ENCODE peak calls at places on chromosomes 2 and 18, in four cellular contexts. G is suprapubic skin, M is foreskin fibroblast, S is kidney. C is an unnamed sample.

GRCh38 chr2:14352067-14352466 is 280.4 kb upstream of the LRATD1 start:
- DNase-seq in G (no peak), M (no peak), S (no peak), C (no peak)

GRCh38 chr18:8608795-8609673 is at the start of gene RAB12:
- DNase-seq in G (peak), M (peak), S (peak), C (peak)

GRCh38 chr2:74671479-74671878 is 17.4 kb downstream of the SEMA4F start:
- DNase-seq in G (no peak), M (peak), S (no peak), C (no peak)

GRCh38 chr2:10982931-10983701 is 71.4 kb downstream of the KCNF1 start:
- DNase-seq in G (peak), M (peak), S (no peak), C (no peak)

GRCh38 chr2:189412330-189412953 is 28.8 kb upstream of the WDR75 start:
- DNase-seq in G (no peak), M (peak), S (no peak), C (no peak)

GRCh38 chr2:6793371-6793770 is 72.3 kb downstream of the CMPK2 start:
- DNase-seq in G (no peak), M (no peak), S (no peak), C (no peak)

GRCh38 chr18:46346896-46347630 is 242.9 kb downstream of the HAUS1 start:
- DNase-seq in G (no peak), M (no peak), S (no peak), C (no peak)

GRCh38 chr2:28413152-28413895 is 20.7 kb downstream of the FOSL2 start:
- DNase-seq in G (no peak), M (peak), S (no peak), C (no peak)

GRCh38 chr2:35462226-35462983 is 893.2 kb upstream of the CRIM1 start:
- DNase-seq in G (no peak), M (no peak), S (no peak), C (no peak)

DNA sequence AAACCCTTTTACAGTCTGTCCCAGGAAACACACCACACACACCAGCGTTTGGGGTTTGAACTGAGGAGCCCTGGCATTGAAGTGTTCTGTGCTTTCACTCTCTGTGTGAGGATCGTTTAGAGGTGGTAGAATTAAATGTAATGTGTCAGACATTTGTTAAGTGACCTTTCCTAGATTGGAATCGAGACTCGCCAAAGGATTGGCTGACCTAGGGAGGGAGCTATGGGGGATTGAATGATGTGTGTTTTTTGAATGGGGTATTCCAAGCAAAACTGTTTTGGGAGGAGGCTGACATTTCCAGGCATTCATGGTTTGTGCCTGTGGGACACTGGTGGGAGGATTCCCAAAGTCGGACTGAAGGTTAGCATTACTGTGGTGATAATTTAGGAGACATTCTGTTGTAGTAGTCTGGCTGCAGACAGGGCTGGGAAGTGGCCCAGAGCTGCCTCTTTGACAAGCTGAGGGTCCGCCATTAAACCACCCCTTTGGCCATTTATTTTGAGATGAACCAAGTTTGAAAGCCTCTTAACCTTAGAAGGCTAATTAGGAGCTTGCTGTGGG is 1.7 kb downstream of the MYO1B start:
- DNase-seq in G (no peak), M (peak), S (no peak), C (no peak)
- H3K4me3 ChIP-seq in G (peak), M (peak), S (peak), C (peak)

DNA sequence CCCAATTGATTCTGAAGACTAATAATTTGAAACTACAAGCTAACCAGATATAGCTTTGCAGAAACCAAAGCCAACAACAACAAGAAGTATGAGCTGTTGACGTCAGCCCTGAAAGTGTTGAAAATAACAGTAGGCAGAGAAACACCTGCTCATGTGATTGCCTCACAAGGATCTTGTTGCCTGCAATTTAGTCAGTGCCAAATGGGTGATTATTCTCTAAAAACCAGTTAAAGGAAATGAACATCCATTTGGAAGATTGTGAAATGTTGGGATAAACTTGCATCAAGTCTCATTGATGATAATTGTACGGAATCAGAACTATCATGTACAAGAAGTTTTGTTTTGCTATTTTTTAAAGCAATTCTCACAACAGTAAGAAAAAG is 2.8 kb downstream of the CYTIP start:
- DNase-seq in G (no peak), M (no peak), S (no peak), C (no peak)
- H3K4me3 ChIP-seq in G (peak), M (no peak), S (peak), C (no peak)

GRCh38 chr18:51069885-51070284 is 39.9 kb downstream of the SMAD4 start:
- DNase-seq in G (no peak), M (no peak), S (no peak), C (no peak)

GRCh38 chr18:51068111-51068510 is 38.1 kb downstream of the SMAD4 start:
- DNase-seq in G (no peak), M (peak), S (no peak), C (no peak)

GRCh38 chr18:51059969-51060368 is 30.0 kb downstream of the SMAD4 start:
- DNase-seq in G (no peak), M (no peak), S (no peak), C (no peak)

GRCh38 chr18:51066273-51066672 is 36.3 kb downstream of the SMAD4 start:
- DNase-seq in G (no peak), M (peak), S (no peak), C (no peak)

GRCh38 chr18:51064256-51064655 is 34.2 kb downstream of the SMAD4 start:
- DNase-seq in G (no peak), M (no peak), S (no peak), C (no peak)
- H3K4me3 ChIP-seq in G (no peak), M (no peak), S (no peak), C (no peak)

DNA sequence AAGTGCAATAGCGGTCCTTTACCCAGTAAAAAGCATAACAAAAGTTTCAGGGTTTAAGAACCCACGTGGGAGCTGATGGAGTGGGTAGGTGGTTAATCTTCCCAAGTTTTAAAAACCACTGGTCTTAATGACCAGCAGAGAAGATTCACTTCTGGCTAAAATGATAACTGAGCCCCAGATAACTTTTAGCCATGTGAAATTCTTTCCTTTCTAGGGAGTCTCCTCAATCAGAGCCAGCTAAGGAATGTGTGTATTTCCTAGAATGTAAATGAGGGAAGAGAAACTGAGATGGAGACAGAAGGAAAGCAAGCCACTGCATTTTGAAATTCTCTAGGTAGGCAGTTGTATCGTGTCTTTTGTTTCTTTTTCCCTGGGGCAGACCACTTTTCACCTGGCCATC is 1.6 kb downstream of the COLEC12 start:
- DNase-seq in G (no peak), M (no peak), S (no peak), C (no peak)
- H3K4me3 ChIP-seq in G (peak), M (peak), S (peak), C (peak)

DNA sequence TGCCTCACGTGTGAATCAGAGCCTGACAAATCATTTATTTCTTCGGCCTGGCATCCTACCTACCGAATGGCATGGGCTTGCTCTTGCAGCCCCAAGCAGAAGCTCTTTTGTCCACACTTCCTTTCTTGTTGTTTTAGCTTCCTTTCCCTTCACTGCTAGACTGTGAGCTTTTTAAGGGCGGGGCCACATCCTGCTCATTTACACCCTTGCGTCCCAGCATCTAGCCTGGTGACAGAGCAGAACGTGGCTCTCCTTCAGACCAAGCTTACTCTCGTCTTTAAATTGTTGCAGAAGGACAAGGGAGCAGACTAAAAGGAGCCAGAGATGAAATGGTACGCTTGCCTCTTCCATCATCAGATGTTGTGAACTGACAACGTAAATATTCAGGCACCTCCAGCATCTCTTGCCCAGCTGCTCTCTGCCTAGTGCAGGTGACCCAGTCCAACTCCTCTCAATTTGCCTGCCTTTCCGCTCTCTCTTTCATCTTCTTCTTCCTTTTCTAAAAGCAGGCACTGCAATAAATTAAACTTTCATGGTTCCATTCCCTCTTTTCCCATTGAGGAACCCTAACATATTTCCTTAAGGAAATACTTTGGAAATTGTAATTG is 228.3 kb upstream of the TRIB2 start:
- DNase-seq in G (no peak), M (no peak), S (no peak), C (no peak)
- H3K4me3 ChIP-seq in G (no peak), M (no peak), S (no peak), C (no peak)

DNA sequence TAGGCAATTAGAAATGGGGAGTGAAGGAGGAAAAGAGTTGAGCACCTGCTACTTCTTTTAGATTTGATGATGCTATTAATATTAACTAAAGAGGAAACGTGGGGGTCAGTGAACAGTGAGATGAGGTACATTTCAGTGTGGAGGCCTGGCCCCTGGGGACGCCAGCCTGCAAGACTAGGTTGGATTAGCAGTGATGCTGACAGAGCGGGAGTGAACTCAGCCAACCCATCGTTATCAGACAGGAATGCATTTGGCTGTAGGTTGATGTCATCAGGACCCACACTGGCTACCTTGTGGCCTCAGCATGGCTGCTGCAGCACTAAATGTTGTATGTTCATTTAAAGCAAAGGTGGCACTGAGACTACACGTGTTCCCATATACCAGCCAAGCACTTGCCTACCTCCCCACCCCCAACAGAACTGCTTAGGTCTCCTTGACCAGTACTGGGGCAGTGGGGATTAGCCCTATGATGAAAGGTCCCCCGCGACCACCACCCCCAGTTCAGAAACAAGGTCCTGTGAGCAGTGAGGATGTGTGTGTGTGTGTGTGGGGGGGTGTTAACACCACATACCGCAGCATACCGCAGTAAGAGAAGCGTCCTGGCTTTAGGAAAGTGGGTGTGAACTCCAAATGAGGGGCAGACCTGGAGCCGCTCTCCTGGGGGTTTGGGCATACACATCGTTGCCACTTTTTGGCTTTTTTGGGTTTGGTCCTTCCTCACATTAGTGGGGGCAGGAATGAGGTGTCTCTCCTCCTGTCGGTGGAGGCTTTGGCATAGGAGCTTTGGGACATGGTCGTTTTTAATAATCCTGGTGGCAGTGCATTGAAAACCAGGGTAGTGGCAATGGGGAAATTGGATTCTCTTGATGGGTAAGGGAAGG is 26.1 kb downstream of the DGKD start:
- DNase-seq in G (no peak), M (no peak), S (no peak), C (no peak)
- H3K4me3 ChIP-seq in G (no peak), M (no peak), S (no peak), C (no peak)

GRCh38 chr2:115208493-115209164 is 766.2 kb downstream of the DPP10 start:
- DNase-seq in G (no peak), M (no peak), S (no peak), C (no peak)

GRCh38 chr2:115219296-115219695 is 776.9 kb downstream of the DPP10 start:
- DNase-seq in G (no peak), M (no peak), S (no peak), C (no peak)

GRCh38 chr2:115214050-115214449 is 771.6 kb downstream of the DPP10 start:
- DNase-seq in G (no peak), M (no peak), S (no peak), C (no peak)
- H3K4me3 ChIP-seq in G (no peak), M (no peak), S (no peak), C (no peak)

C was measured in prostate gland.